ENCODE peak calls at places on chromosomes 3 and 15, in six cellular contexts. B is esophagus squamous epithelium; H is fibroblast of lung; Q is tibial artery; D is effector memory CD4-positive, alpha-beta T cell; S is CD8-positive, alpha-beta memory T cell. R is an unnamed sample. For H3K9me3, the result is how much of the 10 kb centered on the place peaks cover.

GRCh38 chr3:194977341-194977740 is 291.7 kb downstream of the FAM43A start:
- DNase-seq in B (no peak), H (no peak), Q (no peak), S (no peak), D (no peak), R (no peak)

GRCh38 chr3:21938267-21938681 is 187.3 kb upstream of the ZNF385D start:
- DNase-seq in B (no peak), Q (no peak), D (no peak), S (no peak), H (no peak), R (no peak)

GRCh38 chr3:141415959-141416358 is 47.7 kb downstream of the ZBTB38 start:
- DNase-seq in H (no peak), D (no peak), S (no peak), Q (no peak), B (no peak), R (no peak)

GRCh38 chr15:74651251-74651741 is 35.7 kb downstream of the CLK3 start:
- DNase-seq in B (no peak), H (no peak), S (no peak), Q (no peak), D (no peak), R (no peak)

GRCh38 chr15:99873451-99873850 is 140.2 kb upstream of the LYSMD4 start:
- DNase-seq in S (no peak), Q (no peak), D (no peak), H (no peak), B (no peak), R (no peak)

GRCh38 chr15:93005133-93005532 is 83.9 kb downstream of the RGMA start:
- DNase-seq in B (no peak), H (no peak), Q (no peak), S (no peak), D (no peak), R (no peak)

GRCh38 chr3:26074080-26074479 is 284.2 kb downstream of the OXSM start:
- DNase-seq in H (no peak), D (no peak), B (no peak), Q (no peak), S (no peak), R (no peak)

GRCh38 chr3:44402548-44402947 is 64.0 kb downstream of the TCAIM start:
- DNase-seq in Q (no peak), D (no peak), S (no peak), H (no peak), B (no peak), R (no peak)

GRCh38 chr15:35206060-35206675 is 121.1 kb upstream of the NANOGP8 start:
- DNase-seq in Q (no peak), S (no peak), H (peak), B (no peak), D (no peak), R (no peak)

GRCh38 chr3:100682056-100682853 is 27.0 kb upstream of the TFG start:
- DNase-seq in Q (peak), S (no peak), D (no peak), H (no peak), B (no peak), R (no peak)

GRCh38 chr3:194344012-194344411 is 7.1 kb downstream of the CPN2 start:
- DNase-seq in B (no peak), Q (peak), D (peak), H (peak), S (peak), R (peak)

GRCh38 chr15:41988896-41989572 is 16.7 kb upstream of the EHD4 start:
- DNase-seq in D (no peak), H (no peak), S (no peak), Q (peak), B (no peak), R (no peak)

GRCh38 chr3:150469031-150469930 is 61.2 kb downstream of the TSC22D2 start:
- DNase-seq in H (peak), Q (peak), D (no peak), B (no peak), S (no peak), R (no peak)

GRCh38 chr3:81214626-81215025 is 546.8 kb downstream of the GBE1 start:
- DNase-seq in D (no peak), B (no peak), Q (no peak), H (peak), S (no peak), R (no peak)

GRCh38 chr3:146747928-146748327 is 142.8 kb upstream of the PLSCR5 start:
- DNase-seq in S (no peak), B (no peak), Q (no peak), D (no peak), H (peak), R (no peak)

GRCh38 chr15:71411538-71412482 is 296.5 kb downstream of the THSD4 start:
- DNase-seq in H (peak), S (no peak), D (no peak), Q (peak), B (no peak), R (no peak)

GRCh38 chr3:48564022-48564421 is 441 bp upstream of the UCN2 start:
- DNase-seq in Q (peak), D (no peak), H (peak), S (no peak), B (no peak), R (no peak)

GRCh38 chr3:98263944-98264343 is at the start of gene OR5H6:
- DNase-seq in D (no peak), B (no peak), H (no peak), Q (no peak), S (no peak), R (no peak)

GRCh38 chr3:40211579-40211978 is 97.9 kb upstream of the EIF1B start:
- DNase-seq in H (no peak), B (no peak), S (no peak), Q (no peak), D (no peak), R (no peak)

GRCh38 chr3:161548301-161548700 is 51.7 kb downstream of the OTOL1 start:
- DNase-seq in Q (no peak), S (no peak), D (no peak), B (no peak), H (peak), R (no peak)

GRCh38 chr3:127888564-127889107 is 26.4 kb upstream of the KBTBD12 start:
- DNase-seq in B (no peak), Q (no peak), D (no peak), H (no peak), S (no peak), R (no peak)

GRCh38 chr3:127886276-127886862 is 28.7 kb upstream of the KBTBD12 start:
- DNase-seq in Q (no peak), B (no peak), S (no peak), D (no peak), H (no peak), R (no peak)

GRCh38 chr3:127889976-127890650 is 24.9 kb upstream of the KBTBD12 start:
- DNase-seq in H (no peak), B (no peak), S (no peak), Q (no peak), D (no peak), R (no peak)

GRCh38 chr3:127887321-127887720 is 27.7 kb upstream of the KBTBD12 start:
- DNase-seq in B (no peak), D (no peak), Q (no peak), H (no peak), S (no peak), R (no peak)

DNA sequence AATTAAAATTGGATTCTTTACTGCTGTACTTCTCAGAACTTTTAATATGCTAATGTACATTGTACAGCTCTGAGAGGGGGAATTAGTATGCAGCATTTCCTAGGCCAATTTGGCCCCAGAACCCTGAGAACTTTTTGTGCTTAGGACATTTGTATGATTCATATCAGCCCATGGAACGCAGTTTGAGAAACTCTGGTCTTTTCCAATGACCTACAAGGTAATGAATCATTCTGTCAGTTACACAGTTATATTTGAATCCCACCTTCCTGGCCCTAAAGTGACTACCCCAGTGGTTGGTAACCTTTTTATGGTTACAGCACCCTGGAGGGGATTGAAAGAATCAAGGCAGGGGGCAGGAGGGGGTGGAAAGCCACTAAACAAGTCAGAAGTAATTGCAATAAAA is 25.6 kb upstream of the KBTBD12 start:
- DNase-seq in D (no peak), B (no peak), Q (no peak), H (peak), S (no peak), R (no peak)
- H3K9me3 ChIP-seq in D (under half), B (under half), Q (under half), H (under half), S (under half), R (under half)

GRCh38 chr3:66610548-66610909 is 109.7 kb upstream of the LRIG1 start:
- DNase-seq in D (no peak), S (no peak), B (no peak), Q (no peak), H (no peak), R (no peak)
- H3K4me3 ChIP-seq in D (no peak), S (no peak), B (no peak), Q (no peak), H (no peak), R (no peak)

DNA sequence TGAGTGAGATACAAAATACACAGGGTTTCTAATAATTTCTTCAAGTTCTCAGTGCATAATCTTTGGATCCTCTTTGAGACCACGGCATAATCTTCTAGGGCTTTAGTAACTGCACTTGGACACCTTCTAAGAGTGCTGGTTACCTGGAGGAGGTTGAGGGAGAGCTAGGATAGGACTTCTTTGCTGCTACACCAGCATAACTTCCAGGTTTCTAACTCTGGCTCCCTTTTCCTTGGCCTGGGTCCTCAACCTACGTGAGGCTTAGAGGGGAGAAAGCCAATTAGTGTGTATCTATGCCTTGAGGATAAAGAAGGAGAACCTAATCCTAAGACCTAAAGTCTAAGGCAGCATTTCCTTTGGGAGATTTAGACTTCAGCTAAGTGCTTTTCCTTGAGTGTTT is 184.8 kb downstream of the LSAMP start:
- DNase-seq in H (no peak), B (no peak), Q (no peak), S (no peak), D (no peak), R (no peak)
- H3K9me3 ChIP-seq in H (under half), B (under half), Q (under half), S (under half), D (under half), R (under half)

GRCh38 chr15:31869640-31870335 is 160.5 kb upstream of the CHRNA7 start:
- DNase-seq in D (no peak), H (peak), S (no peak), B (no peak), Q (no peak), R (peak)
- H3K4me3 ChIP-seq in D (no peak), H (no peak), S (no peak), B (peak), Q (peak), R (no peak)